ENCODE peak calls at places on chromosomes 12 and 14, in six cellular contexts. O is neural progenitor cell, R is HFF-Myc, W is body of pancreas, F is heart left ventricle, D is mesendoderm. G is an unnamed sample.

GRCh38 chr12:3882896-3883564 is 9.8 kb upstream of the PARP11 start:
- DNase-seq in O (no peak), R (no peak), W (no peak), F (no peak), D (peak), G (no peak)

GRCh38 chr12:96236221-96236822 is 42.1 kb downstream of the ELK3 start:
- DNase-seq in O (no peak), R (no peak), W (no peak), F (no peak), D (no peak), G (peak)

GRCh38 chr12:94761559-94761958 is 111.2 kb upstream of the TMCC3 start:
- DNase-seq in O (no peak), R (peak), W (no peak), F (no peak), D (no peak), G (peak)

GRCh38 chr14:103056322-103057027 is 874 bp downstream of the CDC42BPB start:
- DNase-seq in O (peak), R (peak), W (peak), F (peak), D (peak), G (peak)

GRCh38 chr14:74302160-74302628 is 540 bp downstream of the ABCD4 start:
- DNase-seq in O (peak), R (no peak), W (no peak), F (no peak), D (peak), G (no peak)

GRCh38 chr12:125683748-125684381 is 618.6 kb downstream of the AACS start:
- DNase-seq in O (peak), R (no peak), W (peak), F (no peak), D (peak), G (peak)

GRCh38 chr12:121165316-121165715 is 32.6 kb downstream of the P2RX7 start:
- DNase-seq in O (no peak), R (no peak), W (peak), F (no peak), D (no peak), G (no peak)

GRCh38 chr14:38105106-38105702 is 102.5 kb upstream of the SSTR1 start:
- DNase-seq in O (no peak), R (no peak), W (no peak), F (no peak), D (no peak), G (no peak)

GRCh38 chr12:14768823-14769405 is 34.4 kb downstream of the WBP11 start:
- DNase-seq in O (peak), R (no peak), W (peak), F (no peak), D (peak), G (no peak)

GRCh38 chr14:105414456-105415371 is 4.9 kb upstream of the MTA1 start:
- DNase-seq in O (peak), R (no peak), W (peak), F (peak), D (peak), G (peak)

GRCh38 chr12:90163975-90164374 is 455.3 kb upstream of the ATP2B1 start:
- DNase-seq in O (no peak), R (no peak), W (no peak), F (no peak), D (peak), G (no peak)

GRCh38 chr14:74571441-74571841 is 40.6 kb downstream of the LTBP2 start:
- DNase-seq in O (no peak), R (no peak), W (no peak), F (no peak), D (no peak), G (peak)

GRCh38 chr14:80946187-80946586 is 4.6 kb upstream of the CEP128 start:
- DNase-seq in O (no peak), R (no peak), W (no peak), F (no peak), D (no peak), G (no peak)

GRCh38 chr14:34461334-34462131 is 507 bp downstream of the SPTSSA start:
- DNase-seq in O (peak), R (peak), W (peak), F (peak), D (peak), G (peak)

GRCh38 chr12:50103767-50104321 is at the start of gene GPD1:
- DNase-seq in O (peak), R (no peak), W (peak), F (peak), D (peak), G (peak)

GRCh38 chr12:110281549-110282342 is 699 bp downstream of the ATP2A2 start:
- DNase-seq in O (no peak), R (no peak), W (peak), F (peak), D (peak), G (peak)

GRCh38 chr14:89366580-89367448 is 50.2 kb downstream of the FOXN3 start:
- DNase-seq in O (no peak), R (no peak), W (no peak), F (no peak), D (no peak), G (no peak)

GRCh38 chr14:99649219-99649618 is 4.3 kb downstream of the HHIPL1 start:
- DNase-seq in O (no peak), R (no peak), W (no peak), F (no peak), D (no peak), G (peak)

GRCh38 chr14:20138520-20138919 is at the start of gene OR4N5:
- DNase-seq in O (no peak), R (no peak), W (no peak), F (no peak), D (no peak), G (no peak)

GRCh38 chr12:43578782-43579181 is 26.8 kb upstream of the ADAMTS20 start:
- DNase-seq in O (no peak), R (no peak), W (no peak), F (no peak), D (peak), G (no peak)

GRCh38 chr12:118035194-118036041 is 18.9 kb downstream of the RFC5 start:
- DNase-seq in O (peak), R (peak), W (no peak), F (no peak), D (peak), G (peak)

GRCh38 chr14:24329736-24330135 is 5.1 kb downstream of the ADCY4 start:
- DNase-seq in O (no peak), R (no peak), W (peak), F (peak), D (no peak), G (no peak)

GRCh38 chr14:24330973-24331674 is 3.7 kb downstream of the ADCY4 start:
- DNase-seq in O (no peak), R (no peak), W (no peak), F (no peak), D (no peak), G (no peak)

GRCh38 chr14:24334431-24335271 is at the start of gene ADCY4:
- DNase-seq in O (peak), R (no peak), W (no peak), F (peak), D (no peak), G (no peak)

GRCh38 chr14:24331731-24332093 is 3.2 kb downstream of the ADCY4 start:
- DNase-seq in O (no peak), R (no peak), W (no peak), F (no peak), D (no peak), G (no peak)

DNA sequence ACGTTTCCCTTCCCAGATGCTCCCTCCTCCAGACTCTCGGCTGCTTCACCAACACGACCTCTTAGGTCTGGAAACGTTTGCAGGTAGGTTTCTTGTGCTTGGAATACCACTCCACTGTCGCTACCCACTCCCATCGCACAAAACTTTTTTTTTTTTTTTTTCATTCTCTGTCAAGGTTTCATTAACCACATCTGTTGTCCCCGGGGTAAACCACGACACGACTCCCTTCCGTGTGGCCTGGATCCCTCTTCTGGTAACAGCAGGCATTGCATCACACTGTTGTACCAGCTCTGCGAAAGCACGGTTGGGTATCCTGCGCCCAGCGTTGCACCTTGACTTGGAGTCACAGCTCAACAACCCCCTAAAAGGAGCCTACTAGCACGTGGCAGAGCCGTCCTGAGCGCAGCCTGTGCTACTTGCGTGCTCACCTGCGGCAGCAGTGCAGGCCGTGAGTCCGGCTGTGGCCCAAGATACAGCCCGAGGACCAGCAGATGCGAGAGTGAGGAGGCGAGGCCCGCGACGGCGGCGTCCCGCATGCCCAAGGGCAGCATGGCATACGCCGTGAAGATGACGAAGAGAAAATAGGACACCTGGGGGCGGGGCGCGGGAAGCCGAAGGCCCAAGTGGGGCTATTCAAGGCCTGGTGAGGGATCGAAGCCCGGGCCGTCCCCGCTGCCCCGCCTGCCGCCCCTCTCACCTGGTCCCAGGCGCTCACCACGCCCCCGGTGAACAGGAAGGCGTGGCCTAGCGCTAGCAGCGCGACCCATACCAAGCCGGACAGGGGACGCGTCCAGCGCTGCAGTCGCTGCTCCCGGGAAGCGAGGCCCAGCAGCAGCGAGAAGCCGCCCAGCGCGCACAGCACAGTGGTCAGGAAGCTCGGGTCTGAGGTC is 2.5 kb downstream of the ADCY4 start:
- DNase-seq in O (peak), R (no peak), W (peak), F (peak), D (peak), G (peak)
- H3K4me3 ChIP-seq in O (peak), R (no peak), W (no peak), F (peak), D (no peak), G (no peak)

GRCh38 chr12:24950231-24950834 is 1.4 kb upstream of the BCAT1 start:
- DNase-seq in O (no peak), R (no peak), W (no peak), F (no peak), D (peak), G (no peak)

GRCh38 chr12:24948816-24949722 is at the start of gene BCAT1:
- DNase-seq in O (peak), R (no peak), W (peak), F (peak), D (peak), G (peak)

GRCh38 chr12:24945822-24946221 is 3.1 kb downstream of the BCAT1 start:
- DNase-seq in O (no peak), R (no peak), W (no peak), F (no peak), D (no peak), G (no peak)

GRCh38 chr12:24948452-24948815 is 467 bp downstream of the BCAT1 start:
- DNase-seq in O (peak), R (no peak), W (no peak), F (no peak), D (peak), G (peak)

DNA sequence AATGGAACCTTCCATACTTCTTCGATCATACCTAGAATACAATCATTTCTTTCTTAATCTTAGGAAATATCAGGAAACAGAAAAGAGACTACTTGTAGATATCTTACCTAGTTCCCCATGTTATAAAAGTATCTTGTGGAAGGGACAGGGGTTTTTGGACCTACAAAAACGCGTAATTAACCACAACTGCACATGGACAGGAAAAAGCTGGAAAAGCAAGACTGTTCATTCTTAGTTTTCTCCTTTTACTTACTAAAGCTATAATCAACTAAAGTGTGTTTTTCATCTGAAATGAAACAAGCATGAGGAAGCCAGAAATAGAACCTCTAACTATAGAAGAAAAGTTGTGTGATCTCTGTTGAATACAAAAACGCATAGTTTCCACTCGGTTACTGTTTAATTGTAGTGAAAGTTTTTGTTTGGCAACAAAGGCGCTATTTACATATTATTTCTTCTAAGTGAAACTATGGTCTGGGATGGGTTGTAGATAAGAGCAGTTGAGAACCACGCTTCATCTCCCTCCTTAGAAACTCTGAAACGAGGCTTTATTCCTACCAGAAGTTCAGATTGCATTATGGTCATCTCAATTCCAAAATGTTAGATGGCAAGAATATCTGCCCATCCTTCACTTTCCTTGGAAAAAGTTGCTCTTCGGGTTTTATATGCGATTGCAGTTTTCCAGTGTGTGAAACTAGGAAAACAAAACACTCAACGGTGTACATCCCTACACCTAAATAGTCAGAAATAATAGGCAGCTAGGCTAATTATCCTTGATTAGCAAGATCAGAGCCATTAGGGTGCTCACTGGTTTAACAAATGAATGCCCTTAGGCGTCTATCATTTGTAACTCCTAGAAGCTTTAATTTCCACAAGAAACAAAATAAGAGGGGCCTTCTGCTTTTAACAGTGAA is 1.1 kb downstream of the BCAT1 start:
- DNase-seq in O (peak), R (no peak), W (no peak), F (no peak), D (peak), G (no peak)
- H3K4me3 ChIP-seq in O (peak), R (peak), W (peak), F (peak), D (peak), G (peak)

DNA sequence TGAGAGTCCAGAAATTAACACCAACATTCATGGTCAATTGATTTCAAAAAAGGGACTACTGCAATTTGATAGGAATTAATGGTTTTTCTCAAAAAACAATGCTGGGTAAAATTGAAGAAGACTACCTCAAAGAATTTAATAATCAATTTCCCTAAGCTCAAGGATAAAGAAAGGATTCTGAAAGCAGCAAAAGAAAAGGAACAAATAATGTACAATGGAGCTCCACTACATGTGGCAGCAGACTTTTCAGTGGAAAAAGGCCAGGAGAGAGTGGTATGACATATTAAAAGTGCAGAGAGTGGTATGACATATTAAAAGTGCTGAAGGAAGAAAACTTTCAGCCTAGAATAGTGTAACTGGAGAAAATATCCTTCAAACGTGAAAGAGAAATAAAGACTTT is 15.6 kb upstream of the TAS2R43 start:
- DNase-seq in O (no peak), R (no peak), W (no peak), F (no peak), D (no peak), G (no peak)
- H3K4me3 ChIP-seq in O (no peak), R (no peak), W (no peak), F (no peak), D (no peak), G (no peak)

GRCh38 chr14:104085889-104086201 is 345 bp downstream of the ASPG start:
- DNase-seq in O (no peak), R (no peak), W (no peak), F (no peak), D (no peak), G (no peak)
- H3K4me3 ChIP-seq in O (peak), R (no peak), W (no peak), F (peak), D (no peak), G (no peak)

DNA sequence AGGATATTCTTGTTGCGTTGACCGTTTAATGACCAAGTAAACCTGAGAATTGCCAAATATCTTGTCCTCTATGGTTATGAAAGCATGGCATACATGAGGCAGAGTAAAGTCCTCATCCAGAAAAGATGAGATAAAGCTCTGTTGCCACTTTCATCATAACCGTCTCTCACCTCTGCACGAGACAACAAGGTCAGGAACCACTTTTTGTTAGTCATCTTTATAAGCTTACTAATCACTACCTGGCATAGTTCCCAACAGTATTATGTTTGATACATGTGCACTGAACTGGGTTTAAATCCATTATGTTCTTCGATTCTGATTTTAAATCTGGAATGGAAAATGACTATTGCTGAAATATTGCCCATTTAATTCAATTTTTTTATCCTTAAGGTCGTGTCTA is 31.2 kb downstream of the PTPRB start:
- DNase-seq in O (no peak), R (no peak), W (no peak), F (no peak), D (no peak), G (peak)
- H3K4me3 ChIP-seq in O (no peak), R (no peak), W (no peak), F (peak), D (no peak), G (no peak)

GRCh38 chr14:70782361-70782760 is 27.0 kb downstream of the MAP3K9 start:
- DNase-seq in O (no peak), R (no peak), W (no peak), F (no peak), D (no peak), G (no peak)

GRCh38 chr14:70784886-70785285 is 24.4 kb downstream of the MAP3K9 start:
- DNase-seq in O (no peak), R (no peak), W (no peak), F (no peak), D (no peak), G (no peak)

GRCh38 chr14:70776197-70776596 is 33.1 kb downstream of the MAP3K9 start:
- DNase-seq in O (no peak), R (no peak), W (no peak), F (no peak), D (no peak), G (no peak)

GRCh38 chr14:70780396-70781075 is 28.8 kb downstream of the MAP3K9 start:
- DNase-seq in O (no peak), R (no peak), W (no peak), F (peak), D (no peak), G (no peak)

DNA sequence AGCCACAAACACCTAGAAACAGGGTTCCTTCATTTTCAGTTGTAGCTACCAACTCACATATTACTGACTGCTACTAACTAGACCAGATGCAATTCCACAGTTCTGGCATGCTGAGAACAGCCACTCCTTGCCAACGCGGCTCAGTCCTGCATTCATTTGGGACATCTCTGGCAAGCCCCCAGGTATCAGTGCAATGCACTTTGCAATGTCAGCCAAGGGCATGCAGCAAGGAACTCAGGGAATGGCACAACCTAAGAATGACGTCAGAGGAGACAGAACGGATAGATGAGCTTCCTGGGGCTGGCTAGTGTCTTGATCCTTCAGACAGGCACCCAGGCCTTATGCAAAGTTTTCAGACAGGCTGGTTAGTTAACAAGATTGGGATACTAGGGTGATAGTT is 29.6 kb downstream of the MAP3K9 start:
- DNase-seq in O (no peak), R (no peak), W (no peak), F (peak), D (no peak), G (peak)
- H3K4me3 ChIP-seq in O (no peak), R (no peak), W (no peak), F (no peak), D (no peak), G (no peak)

DNA sequence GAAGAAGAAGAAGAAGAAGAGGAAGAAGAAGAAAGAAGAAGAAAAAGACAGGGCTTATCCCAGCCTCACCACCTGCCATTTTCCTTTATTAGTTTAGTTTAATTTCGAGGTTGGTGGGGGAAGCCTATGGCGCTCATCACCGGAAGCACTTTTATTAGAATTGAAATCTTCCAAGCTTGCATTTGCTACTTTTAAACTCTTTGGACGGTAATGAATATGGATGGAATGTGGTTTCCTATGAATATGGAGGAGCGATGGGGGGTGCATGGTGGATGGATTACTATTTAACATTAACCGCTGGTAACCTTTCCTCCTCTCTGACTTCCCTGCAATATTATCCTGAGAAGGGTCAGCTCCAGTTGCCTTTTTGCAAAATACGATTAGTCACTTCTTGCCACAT is 424.4 kb downstream of the VRK1 start:
- DNase-seq in O (no peak), R (no peak), W (no peak), F (no peak), D (no peak), G (no peak)
- H3K4me3 ChIP-seq in O (no peak), R (no peak), W (no peak), F (no peak), D (no peak), G (no peak)

GRCh38 chr12:20272171-20272570 is 96.2 kb upstream of the PDE3A start:
- DNase-seq in O (no peak), R (no peak), W (no peak), F (no peak), D (no peak), G (no peak)
- H3K4me3 ChIP-seq in O (no peak), R (no peak), W (no peak), F (no peak), D (no peak), G (no peak)